ENCODE peak calls at places on chromosomes 7 and 10, in five cellular contexts. L, S, F, O and A are unnamed samples.

GRCh38 chr7:15813448-15813847 is 127.0 kb upstream of the MEOX2 start:
- DNase-seq in S (no peak), L (no peak), O (no peak), F (no peak), A (no peak)

GRCh38 chr7:75889826-75890225 is 11.0 kb downstream of the RHBDD2 start:
- DNase-seq in F (peak; percentile 60), L (no peak), S (no peak), O (no peak), A (no peak)

GRCh38 chr10:28592953-28593352 is 60.0 kb downstream of the WAC start:
- DNase-seq in O (no peak), S (no peak), L (no peak), F (no peak), A (no peak)

GRCh38 chr10:17444062-17444714 is 10.2 kb downstream of the ST8SIA6 start:
- DNase-seq in S (no peak), O (no peak), F (no peak), L (no peak), A (no peak)

GRCh38 chr7:46990761-46991160 is 591.1 kb downstream of the TNS3 start:
- DNase-seq in S (no peak), F (no peak), O (no peak), L (no peak), A (no peak)

GRCh38 chr7:100107890-100108289 is 6.4 kb downstream of the AP4M1 start:
- DNase-seq in O (no peak), F (no peak), L (no peak), S (no peak), A (no peak)

GRCh38 chr10:55214608-55215007 is 413.6 kb upstream of the PCDH15 start:
- DNase-seq in S (no peak), O (no peak), F (no peak), L (no peak), A (no peak)

GRCh38 chr10:37634351-37634880 is 223.0 kb downstream of the ZNF248 start:
- DNase-seq in O (no peak), F (no peak), S (no peak), L (no peak), A (no peak)

GRCh38 chr7:128233471-128233870 is 7.6 kb upstream of the LEP start:
- DNase-seq in O (no peak), F (no peak), S (no peak), L (no peak), A (no peak)

GRCh38 chr10:5283305-5284158 is 81.2 kb upstream of the UCN3 start:
- DNase-seq in O (peak; percentile 33), S (peak; percentile 49), L (peak; percentile 63), F (peak; percentile 76), A (peak; percentile 59)

GRCh38 chr10:59432207-59432900 is 70.0 kb upstream of the FAM13C start:
- DNase-seq in O (no peak), S (no peak), F (no peak), L (no peak), A (no peak)

GRCh38 chr10:121481222-121481621 is 117.0 kb downstream of the FGFR2 start:
- DNase-seq in O (no peak), L (no peak), F (no peak), S (no peak), A (no peak)

GRCh38 chr7:30924624-30925023 is 13.0 kb downstream of the AQP1 start:
- DNase-seq in F (no peak), O (no peak), S (no peak), L (no peak), A (peak; percentile 47)

GRCh38 chr10:30804478-30805055 is 175.0 kb upstream of the LYZL2 start:
- DNase-seq in S (no peak), L (peak; percentile 38), O (peak; percentile 86), F (no peak), A (peak; percentile 68)

GRCh38 chr7:41874206-41874770 is 171.4 kb upstream of the INHBA start:
- DNase-seq in O (no peak), F (no peak), L (no peak), S (no peak), A (no peak)

GRCh38 chr10:30378607-30379006 is 29.5 kb upstream of the MTPAP start:
- DNase-seq in L (no peak), O (no peak), F (no peak), S (no peak), A (no peak)

GRCh38 chr7:32525839-32526238 is 30.6 kb downstream of the AVL9 start:
- DNase-seq in S (no peak), O (no peak), F (no peak), L (no peak), A (no peak)

GRCh38 chr7:45196374-45196773 is 38.8 kb downstream of the RAMP3 start:
- DNase-seq in S (no peak), F (no peak), L (no peak), O (no peak), A (no peak)

GRCh38 chr7:94877731-94878670 is 29.4 kb upstream of the PPP1R9A start:
- DNase-seq in L (no peak), O (no peak), S (no peak), F (no peak), A (no peak)

GRCh38 chr10:22548343-22548742 is 166.0 kb downstream of the PIP4K2A start:
- DNase-seq in S (no peak), O (no peak), L (no peak), F (no peak), A (no peak)

GRCh38 chr7:19972872-19973271 is 199.5 kb upstream of the TMEM196 start:
- DNase-seq in L (no peak), F (no peak), O (no peak), S (no peak), A (no peak)

GRCh38 chr7:18475488-18475887 is 20.1 kb upstream of the HDAC9 start:
- DNase-seq in O (no peak), L (no peak), F (no peak), S (no peak), A (no peak)

GRCh38 chr10:97140887-97141745 is 44.6 kb downstream of the SLIT1 start:
- DNase-seq in O (no peak), F (no peak), S (no peak), L (no peak), A (no peak)

GRCh38 chr7:80346704-80347103 is 165.2 kb downstream of the GNAT3 start:
- DNase-seq in L (no peak), S (no peak), O (no peak), F (no peak), A (peak; percentile 23)

GRCh38 chr7:74655785-74656420 is 1.6 kb upstream of the GTF2I start:
- DNase-seq in S (no peak), F (no peak), L (no peak), O (no peak), A (no peak)

GRCh38 chr7:10468908-10469307 is 504.8 kb upstream of the PHF14 start:
- DNase-seq in L (no peak), O (no peak), S (no peak), F (no peak), A (no peak)

GRCh38 chr7:51078653-51079052 is 238.0 kb downstream of the COBL start:
- DNase-seq in S (no peak), L (no peak), O (no peak), F (no peak), A (no peak)

GRCh38 chr10:79380125-79380917 is 33.1 kb downstream of the PPIF start:
- DNase-seq in L (peak; percentile 75), F (no peak), O (peak; percentile 71), S (no peak), A (peak; percentile 82)

GRCh38 chr10:93879273-93879672 is 14.5 kb upstream of the SLC35G1 start:
- DNase-seq in O (no peak), S (no peak), L (no peak), F (no peak), A (no peak)

GRCh38 chr7:40490603-40490924 is 355.8 kb downstream of the SUGCT start:
- DNase-seq in F (no peak), S (no peak), L (no peak), O (no peak), A (no peak)

GRCh38 chr10:28880551-28880950 is 203.2 kb downstream of the BAMBI start:
- DNase-seq in O (no peak), S (no peak), F (no peak), L (no peak), A (no peak)

GRCh38 chr7:636396-636795 is 90.1 kb upstream of the DNAAF5 start:
- DNase-seq in S (peak; percentile 20), O (no peak), F (no peak), L (no peak), A (no peak)

GRCh38 chr10:21020545-21020944 is 123.4 kb upstream of the NEBL start:
- DNase-seq in S (peak; percentile 5), O (no peak), F (peak; percentile 14), L (peak; percentile 38), A (no peak)

GRCh38 chr10:63930584-63930983 is 409.4 kb downstream of the REEP3 start:
- DNase-seq in O (no peak), L (no peak), S (no peak), F (no peak), A (no peak)

GRCh38 chr7:146503844-146504243 is 387.2 kb downstream of the CNTNAP2 start:
- DNase-seq in S (no peak), O (no peak), L (no peak), F (no peak), A (no peak)

GRCh38 chr7:94679341-94679740 is 23.4 kb upstream of the SGCE start:
- DNase-seq in F (no peak), L (no peak), O (no peak), S (no peak), A (no peak)

GRCh38 chr7:12692035-12692434 is 4.6 kb downstream of the ARL4A start:
- DNase-seq in F (no peak), O (no peak), S (no peak), L (no peak), A (no peak)
- TF ChIP-seq CTCF in F (no peak), O (no peak), S (no peak), L (no peak), A (no peak)

DNA sequence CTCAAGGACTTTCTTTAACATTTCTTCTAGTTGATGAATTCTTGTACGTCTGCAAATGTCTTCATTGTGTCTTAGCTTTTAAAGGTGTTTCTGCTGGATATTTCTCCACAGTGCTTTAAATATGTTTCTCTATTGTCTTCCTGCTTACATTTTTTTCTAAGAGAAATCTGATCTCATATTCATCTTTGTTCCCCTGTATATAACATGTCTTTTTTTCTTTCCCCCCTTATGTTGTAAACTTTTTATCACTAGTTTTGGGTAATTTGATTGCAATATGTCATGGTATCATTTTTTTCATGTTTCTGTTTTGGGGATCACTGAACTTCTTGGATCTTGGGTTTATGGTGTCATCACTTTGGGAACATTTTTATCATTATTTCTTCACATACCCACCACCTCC is 7.5 kb downstream of the RBAK start:
- DNase-seq in F (no peak), L (no peak), O (no peak), S (no peak), A (no peak)
- H3K36me3 ChIP-seq in F (peaks cover 82% of the 10 kb centered on the region), L (peaks cover 47% of the 10 kb centered on the region), O (no peaks in the 10 kb centered on the region), S (peaks cover 25% of the 10 kb centered on the region), A (peaks cover 82% of the 10 kb centered on the region)

GRCh38 chr10:104259999-104260774 is 5.5 kb downstream of the GSTO1 start:
- DNase-seq in S (no peak), O (no peak), F (no peak), L (peak; percentile 51), A (no peak)
- H3K4me1 ChIP-seq in S (peaks cover 5% of the 10 kb centered on the region), O (no peaks in the 10 kb centered on the region), F (peaks cover 28% of the 10 kb centered on the region), L (peaks cover 72% of the 10 kb centered on the region), A (peaks cover 40% of the 10 kb centered on the region)

GRCh38 chr7:14483663-14484062 is 418.9 kb downstream of the DGKB start:
- DNase-seq in S (no peak), L (no peak), F (no peak), O (no peak), A (no peak)
- TF ChIP-seq CTCF in S (no peak), L (no peak), F (no peak), O (no peak), A (no peak)